ENCODE peak calls at places on chromosome 4, in nine cellular contexts. Z is H9, H is progenitor cell of endocrine pancreas, E is Peyer's patch, G is body of pancreas, J is mammary epithelial cell, M is tibial nerve, I is WERI-Rb-1, X is cardiac muscle cell. F is an unnamed sample.
A peak's percentile ranks its signal among the peaks of the same experiment; 100 is the strongest.

GRCh38 chr4:52037730-52038108 is 380 bp downstream of the SGCB start:
- DNase-seq in I (peak; percentile 32), H (peak; percentile 41), E (peak; percentile 60), M (no peak), J (peak; percentile 31), Z (peak; percentile 64), G (no peak), X (peak; percentile 38), F (no peak)

GRCh38 chr4:90536408-90536807 is 409.2 kb downstream of the CCSER1 start:
- DNase-seq in E (no peak), I (no peak), H (no peak), M (no peak), Z (no peak), X (no peak), G (no peak), J (no peak), F (no peak)

GRCh38 chr4:98710831-98711230 is 52.4 kb upstream of the TSPAN5 start:
- DNase-seq in Z (no peak), G (no peak), X (peak; percentile 22), E (no peak), J (no peak), H (no peak), M (no peak), I (no peak), F (no peak)

GRCh38 chr4:140533951-140534480 is 10.0 kb downstream of the ELMOD2 start:
- DNase-seq in Z (no peak), M (no peak), X (peak; percentile 10), J (no peak), H (no peak), I (no peak), E (no peak), G (no peak), F (no peak)

GRCh38 chr4:31295081-31295480 is 574.9 kb downstream of the PCDH7 start:
- DNase-seq in J (no peak), X (no peak), H (no peak), E (no peak), G (no peak), I (no peak), Z (no peak), M (no peak), F (no peak)

GRCh38 chr4:21451032-21451431 is 497.5 kb downstream of the KCNIP4 start:
- DNase-seq in M (no peak), X (peak; percentile 1), G (no peak), H (no peak), Z (no peak), J (peak; percentile 89), E (no peak), I (no peak), F (no peak)

GRCh38 chr4:40309250-40309774 is 25.8 kb upstream of the CHRNA9 start:
- DNase-seq in J (peak; percentile 74), Z (peak; percentile 94), G (peak; percentile 96), I (peak; percentile 92), H (peak; percentile 88), M (peak; percentile 90), E (peak; percentile 90), X (peak; percentile 88), F (peak; percentile 92)

GRCh38 chr4:73661646-73662119 is 41.4 kb upstream of the RASSF6 start:
- DNase-seq in I (no peak), Z (no peak), E (no peak), M (no peak), J (peak; percentile 98), X (peak; percentile 96), G (no peak), H (no peak), F (no peak)

GRCh38 chr4:186807131-186807530 is 83.5 kb upstream of the FAT1 start:
- DNase-seq in Z (no peak), X (no peak), M (no peak), H (no peak), G (no peak), J (no peak), E (no peak), I (no peak), F (no peak)

GRCh38 chr4:111631157-111631999 is 513.9 kb upstream of the FAM241A start:
- DNase-seq in Z (no peak), M (no peak), J (no peak), H (no peak), X (peak; percentile 35), I (no peak), G (no peak), E (no peak), F (no peak)

GRCh38 chr4:171721937-171722336 is 91.3 kb upstream of the GALNTL6 start:
- DNase-seq in Z (no peak), H (no peak), I (no peak), G (no peak), E (no peak), J (no peak), M (no peak), X (no peak), F (no peak)

GRCh38 chr4:128221556-128221955 is 66.1 kb downstream of the PGRMC2 start:
- DNase-seq in Z (no peak), E (no peak), M (no peak), I (no peak), J (no peak), H (no peak), X (no peak), G (no peak), F (no peak)

GRCh38 chr4:69649207-69649606 is 3.8 kb downstream of the UGT2A1 start:
- DNase-seq in H (no peak), I (no peak), E (no peak), X (no peak), Z (no peak), M (no peak), J (peak; percentile 4), G (no peak), F (no peak)

GRCh38 chr4:1945912-1946311 is 62.9 kb downstream of the NELFA start:
- DNase-seq in X (no peak), J (no peak), H (no peak), E (no peak), G (no peak), Z (no peak), M (no peak), I (no peak), F (no peak)

DNA sequence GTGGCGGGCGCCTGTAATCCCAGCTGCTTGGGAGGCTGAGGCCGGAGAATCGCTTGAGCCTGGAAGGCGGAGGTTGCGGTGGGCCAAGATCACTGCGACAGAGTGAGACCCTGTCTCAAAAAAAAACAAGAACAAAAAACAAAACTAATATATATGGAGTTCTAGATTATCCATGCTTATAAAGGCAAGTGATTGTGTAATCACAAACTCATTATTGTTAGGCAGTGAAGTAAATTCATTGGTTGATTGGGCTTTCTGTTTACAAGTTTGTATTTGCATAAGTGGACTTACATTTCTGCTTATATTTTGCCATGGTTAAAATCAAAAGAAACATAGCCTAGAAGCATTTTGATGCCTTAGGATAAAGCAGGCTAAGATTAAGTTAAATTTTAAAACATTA is 2.5 kb upstream of the UBE2D3 start:
- DNase-seq in Z (no peak), G (no peak), M (no peak), X (no peak), J (no peak), E (no peak), H (no peak), I (no peak), F (no peak)
- TF ChIP-seq CTCF in Z (no peak), G (no peak), M (no peak), X (no peak), J (no peak), E (no peak), H (no peak), I (no peak), F (no peak)

DNA sequence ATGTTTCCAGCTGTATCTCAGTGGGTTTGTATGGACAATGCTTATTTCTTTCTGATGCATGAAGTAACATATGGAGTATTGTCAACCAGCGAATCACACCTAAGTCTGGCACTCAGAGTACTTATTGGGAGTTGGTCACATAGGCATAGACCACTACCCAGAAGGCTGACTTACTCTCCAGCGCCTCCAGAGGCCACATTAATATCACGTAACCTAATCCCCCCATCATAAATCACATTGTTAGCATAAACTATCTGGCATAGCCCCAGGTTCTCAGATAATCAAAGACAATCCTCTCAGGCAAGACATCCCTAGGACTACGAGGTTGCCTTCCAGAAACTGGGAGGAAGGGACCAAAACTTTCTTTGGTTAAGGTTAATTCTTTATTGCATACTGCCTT is 560.5 kb upstream of the PABPC4L start:
- DNase-seq in E (no peak), G (no peak), H (no peak), J (no peak), M (no peak), I (peak; percentile 23), Z (no peak), X (no peak), F (peak; percentile 9)
- TF ChIP-seq CTCF in E (no peak), G (no peak), H (no peak), J (no peak), M (no peak), I (peak; percentile 17), Z (peak; percentile 49), X (no peak), F (peak; percentile 28)

GRCh38 chr4:76106442-76106841 is 31.9 kb downstream of the ART3 start:
- DNase-seq in H (no peak), M (no peak), E (no peak), Z (no peak), X (no peak), G (no peak), J (no peak), I (no peak), F (no peak)

GRCh38 chr4:76105652-76106051 is 31.1 kb downstream of the ART3 start:
- DNase-seq in G (no peak), J (no peak), H (no peak), M (no peak), X (no peak), E (no peak), Z (no peak), I (no peak), F (no peak)

GRCh38 chr4:76108467-76109181 is 34.1 kb downstream of the ART3 start:
- DNase-seq in G (no peak), I (no peak), M (no peak), J (peak; percentile 49), H (no peak), X (peak; percentile 48), Z (no peak), E (no peak), F (no peak)
- TF ChIP-seq CTCF in G (no peak), I (peak; percentile 12), M (no peak), J (peak; percentile 7), H (peak; percentile 30), X (no peak), Z (peak; percentile 53), E (no peak), F (no peak)

DNA sequence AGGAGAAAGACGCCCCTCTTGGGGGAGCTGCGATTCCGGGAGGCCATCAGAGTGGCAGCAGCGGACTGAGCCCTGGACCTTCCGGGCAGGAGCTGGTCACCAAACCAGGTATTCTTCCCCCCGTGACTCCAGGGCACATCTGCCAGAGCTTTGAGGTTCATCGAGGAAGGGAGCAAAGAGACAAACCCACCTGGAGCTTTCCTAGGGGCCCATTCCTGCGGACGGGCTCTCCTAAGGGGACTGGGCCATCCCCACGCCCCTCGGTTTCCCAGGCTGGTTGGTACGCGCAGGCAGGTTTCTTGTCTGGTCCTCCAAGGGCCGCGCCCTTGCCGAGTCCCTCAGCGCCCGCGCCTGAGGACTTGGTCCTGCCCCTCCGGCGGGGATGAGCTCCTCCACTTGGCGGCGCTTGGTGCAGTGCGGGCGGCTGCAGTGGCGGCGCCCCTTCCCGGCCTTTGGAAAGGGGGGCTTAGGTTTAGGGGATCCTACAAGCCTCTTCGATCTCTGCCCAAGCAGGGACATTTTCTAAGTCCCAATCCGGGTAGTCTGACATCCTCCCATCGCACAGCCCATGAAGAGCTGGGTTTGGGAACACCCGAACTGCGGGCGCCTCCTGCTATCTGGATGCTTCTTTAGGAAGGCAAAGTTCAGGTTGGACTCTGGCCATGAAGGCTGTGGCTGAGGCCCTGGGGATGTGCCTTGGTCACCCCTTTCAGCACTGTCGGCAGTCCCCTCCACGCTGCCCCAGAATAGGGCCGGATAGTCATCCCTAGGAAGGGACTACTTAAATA is 543 bp downstream of the STBD1 start:
- DNase-seq in G (peak; percentile 74), X (peak; percentile 55), J (peak; percentile 71), H (peak; percentile 40), I (peak; percentile 68), Z (peak; percentile 70), M (no peak), E (peak; percentile 82), F (peak; percentile 65)
- TF ChIP-seq CTCF in G (peak; percentile 37), X (peak; percentile 54), J (peak; percentile 12), H (peak; percentile 41), I (peak; percentile 70), Z (peak; percentile 48), M (peak; percentile 31), E (peak; percentile 29), F (peak; percentile 13)

F was measured in nephron progenitor cell.